ENCODE peak calls at places on chromosome 3, in six cellular contexts. P is lower lobe of right lung, U is psoas muscle, S is heart left ventricle, I is pancreas, Q is astrocyte of the spinal cord. G is an unnamed sample.

GRCh38 chr3:189766416-189766815 is 135.2 kb downstream of the TP63 start:
- DNase-seq in P (no peak), U (no peak), S (no peak), I (no peak), Q (no peak), G (peak)

GRCh38 chr3:5017953-5018531 is 38.8 kb downstream of the BHLHE40 start:
- DNase-seq in P (peak), U (peak), S (peak), I (peak), Q (peak), G (peak)

GRCh38 chr3:18712713-18713575 is 287.8 kb upstream of the SATB1 start:
- DNase-seq in P (no peak), U (no peak), S (no peak), I (no peak), Q (no peak), G (no peak)

GRCh38 chr3:15535757-15536156 is 14.3 kb upstream of the COLQ start:
- DNase-seq in P (no peak), U (no peak), S (no peak), I (no peak), Q (no peak), G (peak)

GRCh38 chr3:30493912-30494311 is 112.5 kb upstream of the TGFBR2 start:
- DNase-seq in P (no peak), U (peak), S (no peak), I (no peak), Q (peak), G (peak)

GRCh38 chr3:51691021-51691420 is 15.8 kb upstream of the GRM2 start:
- DNase-seq in P (no peak), U (no peak), S (no peak), I (no peak), Q (no peak), G (no peak)

GRCh38 chr3:30473374-30474051 is 132.9 kb upstream of the TGFBR2 start:
- DNase-seq in P (peak), U (peak), S (no peak), I (no peak), Q (no peak), G (peak)

GRCh38 chr3:167814441-167814951 is 79.0 kb downstream of the SERPINI1 start:
- DNase-seq in P (no peak), U (no peak), S (peak), I (peak), Q (peak), G (peak)

GRCh38 chr3:31462050-31462569 is 70.6 kb upstream of the STT3B start:
- DNase-seq in P (no peak), U (no peak), S (no peak), I (no peak), Q (no peak), G (peak)

GRCh38 chr3:73791356-73791755 is 166.6 kb upstream of the PDZRN3 start:
- DNase-seq in P (no peak), U (no peak), S (no peak), I (no peak), Q (no peak), G (no peak)

GRCh38 chr3:110806924-110807323 is 264.7 kb upstream of the NECTIN3 start:
- DNase-seq in P (no peak), U (no peak), S (no peak), I (no peak), Q (no peak), G (peak)

GRCh38 chr3:165339753-165340152 is 143.6 kb upstream of the SLITRK3 start:
- DNase-seq in P (no peak), U (no peak), S (no peak), I (no peak), Q (peak), G (peak)

GRCh38 chr3:69323941-69324340 is 61.9 kb downstream of the FRMD4B start:
- DNase-seq in P (no peak), U (no peak), S (no peak), I (no peak), Q (no peak), G (no peak)

GRCh38 chr3:69325151-69325550 is 60.7 kb downstream of the FRMD4B start:
- DNase-seq in P (no peak), U (no peak), S (no peak), I (no peak), Q (no peak), G (no peak)

GRCh38 chr3:69326821-69327433 is 59.0 kb downstream of the FRMD4B start:
- DNase-seq in P (no peak), U (no peak), S (no peak), I (no peak), Q (no peak), G (peak)

GRCh38 chr3:69322110-69322509 is 63.8 kb downstream of the FRMD4B start:
- DNase-seq in P (no peak), U (no peak), S (no peak), I (no peak), Q (no peak), G (no peak)

DNA sequence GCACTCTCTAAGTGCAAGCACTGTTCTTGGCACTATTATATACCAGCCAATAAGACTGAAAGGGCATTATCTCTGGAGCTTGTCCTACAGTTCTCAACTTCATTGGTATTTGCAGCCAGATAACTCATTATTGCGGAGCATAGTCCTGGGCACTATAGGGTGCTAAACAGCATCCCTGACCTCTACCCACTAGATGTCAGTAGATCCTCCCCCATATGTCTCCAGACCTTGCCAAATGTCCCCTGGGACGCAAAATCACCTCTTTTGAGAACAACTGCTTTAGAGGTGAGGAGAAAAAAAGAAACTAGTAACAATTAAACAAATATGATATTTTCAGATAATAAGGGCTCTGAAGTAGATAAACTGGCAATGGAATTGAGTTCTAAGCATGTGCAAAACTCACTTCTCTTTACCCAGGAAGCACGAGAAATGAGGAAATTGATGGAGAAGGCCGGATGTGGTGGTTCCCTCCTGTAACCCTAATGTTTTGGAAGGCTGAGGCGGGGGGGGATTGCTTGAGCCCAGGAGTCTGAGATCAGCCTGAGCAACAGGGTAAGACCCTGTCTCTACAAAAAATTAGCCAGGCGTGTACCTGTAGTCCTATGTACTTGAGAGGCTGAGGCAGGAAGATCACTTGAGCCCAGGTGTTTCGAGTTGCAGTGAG is 61.4 kb downstream of the FRMD4B start:
- DNase-seq in P (no peak), U (no peak), S (peak), I (no peak), Q (no peak), G (no peak)
- TF ChIP-seq CTCF in P (peak), U (peak), S (peak), I (no peak), Q (peak), G (peak)

DNA sequence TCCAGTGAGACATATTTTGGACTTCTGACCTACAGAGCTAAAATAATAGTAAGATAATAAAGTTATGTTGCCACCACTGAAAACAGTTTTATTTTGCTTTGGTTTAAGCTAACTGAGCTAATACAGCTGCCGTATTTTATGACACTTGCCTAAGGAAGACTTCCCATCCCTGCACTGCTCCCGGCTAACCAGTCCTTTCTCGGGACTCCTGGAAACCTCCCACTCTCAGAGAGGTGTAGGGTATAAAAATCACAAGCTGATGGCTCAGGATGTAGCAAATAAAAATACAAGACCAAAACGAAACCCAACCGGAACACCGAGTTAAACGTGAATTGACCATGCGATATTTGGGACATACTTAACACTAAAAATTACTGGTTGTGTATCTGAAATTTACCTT is 448 bp upstream of the KBTBD12 start:
- DNase-seq in P (no peak), U (no peak), S (no peak), I (no peak), Q (no peak), G (no peak)
- H3K4me3 ChIP-seq in P (peak), U (peak), S (peak), I (peak), Q (peak), G (peak)

GRCh38 chr3:119924111-119925094 is 142.5 kb downstream of the NR1I2 start:
- DNase-seq in P (no peak), U (no peak), S (no peak), I (no peak), Q (no peak), G (no peak)

DNA sequence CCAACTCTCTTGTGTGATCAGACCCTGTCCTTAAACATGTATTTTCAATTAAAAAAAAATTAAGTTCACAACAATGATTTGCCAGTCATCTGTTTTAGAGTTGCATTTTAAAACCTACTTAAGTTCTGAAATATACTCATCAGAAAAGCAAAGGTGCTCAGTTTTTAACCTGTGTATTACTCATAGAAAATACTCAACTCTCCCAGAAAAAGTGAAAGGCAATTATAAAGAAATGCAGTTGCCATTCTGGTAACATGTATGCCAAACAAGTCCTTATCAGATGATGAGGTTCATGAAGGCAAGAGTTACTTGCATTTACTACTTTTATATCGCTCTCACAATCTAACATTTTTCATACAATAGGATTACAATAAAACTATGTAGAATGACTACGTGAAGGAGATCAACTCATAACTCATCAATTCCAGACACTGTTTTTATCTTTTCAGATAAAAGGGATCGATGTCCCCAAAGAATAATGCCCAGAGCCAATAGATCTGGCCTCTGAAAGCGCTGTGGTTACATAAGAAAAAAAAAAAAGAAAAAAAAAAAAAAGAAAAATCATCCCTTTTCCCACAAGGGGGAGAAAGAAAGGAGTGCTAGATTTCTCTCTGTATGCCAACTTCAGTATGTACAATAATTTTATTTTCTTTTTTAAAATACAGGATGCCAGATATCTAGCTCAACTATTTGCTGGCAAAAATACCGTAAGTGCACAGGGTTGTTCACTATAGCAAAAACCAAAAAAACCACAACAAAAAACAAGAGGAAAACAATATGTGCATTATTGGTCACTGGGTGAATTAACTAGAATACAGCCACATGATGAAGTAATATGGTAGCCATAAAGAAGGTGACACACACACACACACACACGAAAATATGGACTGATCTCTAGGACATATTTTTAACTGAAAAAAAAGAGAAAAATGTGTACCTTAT is 137.4 kb downstream of the NR1I2 start:
- DNase-seq in P (no peak), U (no peak), S (no peak), I (no peak), Q (no peak), G (no peak)
- TF ChIP-seq CTCF in P (no peak), U (no peak), S (no peak), I (no peak), Q (no peak), G (peak)

DNA sequence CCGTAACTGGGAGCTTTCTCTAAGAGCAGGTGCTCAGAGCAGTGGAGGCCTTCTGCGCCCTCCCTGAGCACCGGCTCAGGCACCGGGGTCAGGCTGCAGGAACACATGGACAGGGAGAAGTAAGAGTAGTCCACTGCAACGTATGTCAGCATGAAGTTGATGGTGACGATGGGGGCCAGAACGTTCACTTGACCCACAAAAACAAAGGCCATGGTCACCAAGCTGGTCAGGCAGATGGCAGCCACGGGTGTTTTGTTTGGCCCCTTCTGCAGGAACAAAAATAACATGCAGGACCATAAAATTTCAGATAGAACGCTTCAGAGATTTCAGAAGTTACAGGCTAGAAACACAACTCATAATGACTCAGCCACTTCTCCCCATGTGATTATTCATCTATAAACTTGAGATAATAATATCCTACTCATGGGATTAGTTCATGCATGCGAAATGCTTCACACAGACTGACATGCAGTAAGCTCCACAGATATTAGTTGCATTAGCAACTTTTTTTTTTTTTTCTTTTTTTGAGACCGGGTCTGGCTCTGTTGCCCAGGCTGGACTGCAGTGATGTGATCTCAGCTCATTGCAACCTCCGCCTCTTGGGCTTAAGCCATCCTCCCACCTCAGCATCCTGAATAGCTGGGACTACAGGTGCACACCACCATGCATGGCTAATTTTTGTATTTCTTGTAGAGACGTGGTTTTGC is 52.2 kb upstream of the HEG1 start:
- DNase-seq in P (no peak), U (no peak), S (no peak), I (no peak), Q (peak), G (peak)
- H3K4me3 ChIP-seq in P (no peak), U (no peak), S (no peak), I (no peak), Q (no peak), G (peak)

DNA sequence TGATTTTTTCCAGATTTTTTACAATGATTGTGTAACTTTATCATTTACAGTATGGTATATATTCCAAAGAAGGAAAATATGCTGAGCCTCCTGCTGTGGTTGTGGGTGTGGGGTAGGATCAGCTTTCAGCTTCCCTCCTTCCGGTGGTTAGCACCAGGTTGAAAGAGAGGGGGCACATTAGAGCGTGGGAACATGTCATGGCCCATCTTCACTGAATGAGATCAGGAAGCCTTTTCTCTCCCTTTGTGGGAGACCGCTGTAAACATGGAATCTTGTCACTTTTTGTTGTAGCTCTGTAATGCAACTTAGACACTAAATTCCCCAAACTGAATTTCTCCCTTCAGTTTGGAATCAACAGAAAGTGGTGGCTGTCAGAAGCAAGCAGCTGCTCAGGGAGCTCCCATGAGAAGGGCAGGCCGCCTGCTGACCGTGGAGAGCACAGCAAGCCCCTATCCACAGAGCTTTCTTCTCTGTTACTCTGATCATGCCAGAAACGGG is 86.7 kb upstream of the LIMD1 start:
- DNase-seq in P (no peak), U (peak), S (peak), I (no peak), Q (peak), G (peak)
- TF ChIP-seq CTCF in P (peak), U (no peak), S (peak), I (no peak), Q (peak), G (peak)

DNA sequence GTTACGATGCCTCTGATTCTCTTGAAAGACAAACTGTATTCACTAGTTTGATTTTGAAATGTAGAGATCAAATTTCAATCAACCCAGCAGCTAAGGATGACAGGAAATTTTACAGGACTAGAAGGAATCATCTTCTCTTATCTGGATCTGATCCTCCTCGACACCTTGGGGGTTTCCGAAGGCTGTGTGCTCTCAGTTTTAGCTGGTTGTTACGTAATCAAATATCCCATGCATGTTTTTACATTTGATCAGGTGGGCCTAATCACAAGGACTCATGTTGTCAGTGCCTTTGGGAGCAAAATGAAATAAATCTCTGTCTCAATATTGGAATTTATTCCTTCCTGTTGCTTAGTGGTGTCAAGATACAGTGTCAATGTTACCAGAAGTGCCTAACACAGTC is 141.9 kb upstream of the TNIK start:
- DNase-seq in P (no peak), U (no peak), S (no peak), I (no peak), Q (no peak), G (no peak)
- H3K4me3 ChIP-seq in P (no peak), U (no peak), S (no peak), I (no peak), Q (no peak), G (no peak)

GRCh38 chr3:118863731-118864322 is 170.8 kb downstream of the IGSF11 start:
- DNase-seq in P (no peak), U (no peak), S (no peak), I (no peak), Q (no peak), G (no peak)
- TF ChIP-seq CTCF in P (no peak), U (no peak), S (no peak), I (no peak), Q (no peak), G (no peak)